ENCODE peak calls at places on chromosomes 1 and 21, in seven cellular contexts. W is SJSA1, N is ureter, M is substantia nigra, A is heart left ventricle, C is AG08396, O is HTR-8/SVneo. S is an unnamed sample.
A peak's percentile ranks its signal among the peaks of the same experiment; 100 is the strongest.

GRCh38 chr1:8822383-8823294 is 5.2 kb upstream of the RERE start:
- DNase-seq in M (no peak), W (peak; percentile 83), A (peak; percentile 36), C (peak; percentile 76), O (peak; percentile 76), N (no peak), S (no peak)

GRCh38 chr1:41447995-41448770 is 36.3 kb downstream of the EDN2 start:
- DNase-seq in M (no peak), O (no peak), N (no peak), A (no peak), C (no peak), W (no peak), S (no peak)

GRCh38 chr1:26145041-26145959 is 13.6 kb upstream of the FAM110D start:
- DNase-seq in N (peak; percentile 82), W (peak; percentile 52), O (peak; percentile 71), C (peak; percentile 72), M (no peak), A (peak; percentile 77), S (peak; percentile 78)

GRCh38 chr1:18452550-18452949 is 28.2 kb upstream of the KLHDC7A start:
- DNase-seq in N (no peak), C (no peak), W (peak; percentile 11), A (no peak), M (no peak), O (peak; percentile 14), S (no peak)

GRCh38 chr1:71422221-71422620 is 341.4 kb upstream of the ZRANB2 start:
- DNase-seq in O (no peak), M (no peak), W (no peak), C (no peak), N (no peak), A (no peak), S (no peak)

GRCh38 chr1:150213170-150214098 is 22.5 kb downstream of the ANP32E start:
- DNase-seq in A (peak; percentile 98), O (peak; percentile 90), M (peak; percentile 72), C (peak; percentile 93), W (peak; percentile 90), N (peak; percentile 97), S (peak; percentile 95)

GRCh38 chr1:147270721-147271120 is 28.2 kb downstream of the CHD1L start:
- DNase-seq in W (no peak), O (no peak), C (no peak), M (no peak), A (no peak), N (no peak), S (no peak)

GRCh38 chr1:25458550-25459298 is 28.0 kb downstream of the MACO1 start:
- DNase-seq in N (no peak), O (no peak), W (no peak), M (no peak), C (no peak), A (no peak), S (no peak)

GRCh38 chr1:174217787-174218574 is 58.7 kb downstream of the RABGAP1L start:
- DNase-seq in M (no peak), W (peak; percentile 28), C (peak; percentile 4), N (no peak), A (no peak), O (peak; percentile 15), S (no peak)

GRCh38 chr1:101217148-101217547 is 19.7 kb upstream of the S1PR1 start:
- DNase-seq in N (no peak), C (no peak), O (no peak), A (no peak), W (no peak), M (no peak), S (no peak)

GRCh38 chr1:234915923-234916675 is 212.5 kb downstream of the TOMM20 start:
- DNase-seq in M (no peak), O (no peak), W (no peak), N (no peak), C (no peak), A (peak; percentile 68), S (peak; percentile 35)

GRCh38 chr1:67735806-67736627 is 51.0 kb downstream of the GADD45A start:
- DNase-seq in A (peak; percentile 74), M (no peak), C (peak; percentile 71), O (peak; percentile 76), W (peak; percentile 93), N (peak; percentile 80), S (peak; percentile 79)

GRCh38 chr1:200982071-200982945 is 41.2 kb downstream of the KIF21B start:
- DNase-seq in M (no peak), O (no peak), A (no peak), W (no peak), C (peak; percentile 62), N (no peak), S (no peak)

GRCh38 chr1:175757381-175758015 is 14.1 kb upstream of the TNR start:
- DNase-seq in N (peak; percentile 49), W (no peak), A (no peak), C (peak; percentile 23), O (no peak), M (no peak), S (peak; percentile 51)

GRCh38 chr1:83815348-83815747 is 183.6 kb downstream of the TTLL7 start:
- DNase-seq in N (peak; percentile 62), C (peak; percentile 14), W (no peak), A (no peak), M (no peak), O (no peak), S (no peak)

GRCh38 chr21:45103966-45104520 is 29.7 kb downstream of the ADARB1 start:
- DNase-seq in N (no peak), A (no peak), C (no peak), M (no peak), W (no peak), O (no peak), S (no peak)

GRCh38 chr21:18354947-18355346 is 48.6 kb downstream of the TMPRSS15 start:
- DNase-seq in W (no peak), M (no peak), O (no peak), N (no peak), A (no peak), C (no peak), S (no peak)

GRCh38 chr1:86546787-86547221 is at the start of gene CLCA4:
- DNase-seq in C (no peak), N (no peak), A (no peak), M (no peak), O (no peak), W (no peak), S (no peak)

GRCh38 chr1:11337536-11338350 is 64.7 kb downstream of the UBIAD1 start:
- DNase-seq in O (peak; percentile 25), C (peak; percentile 48), A (peak; percentile 50), W (peak; percentile 44), M (no peak), N (no peak), S (peak; percentile 59)

GRCh38 chr1:42931911-42932422 is 26.7 kb downstream of the SLC2A1 start:
- DNase-seq in C (no peak), A (peak; percentile 56), W (no peak), M (no peak), N (peak; percentile 91), O (no peak), S (peak; percentile 83)

GRCh38 chr1:22814176-22815042 is 103.8 kb downstream of the EPHB2 start:
- DNase-seq in N (peak; percentile 70), C (peak; percentile 45), O (no peak), W (no peak), A (no peak), M (peak; percentile 47), S (no peak)

GRCh38 chr1:222909586-222909985 is 94.7 kb downstream of the DISP1 start:
- DNase-seq in W (no peak), N (no peak), M (no peak), C (peak; percentile 51), O (no peak), A (peak; percentile 44), S (no peak)

GRCh38 chr1:40797668-40798010 is 14.1 kb downstream of the KCNQ4 start:
- DNase-seq in N (no peak), W (no peak), M (no peak), A (no peak), C (no peak), O (no peak), S (no peak)

GRCh38 chr1:159828916-159829634 is 2.4 kb downstream of the SLAMF8 start:
- DNase-seq in C (no peak), O (no peak), N (no peak), A (peak; percentile 75), W (no peak), M (no peak), S (peak; percentile 38)

GRCh38 chr1:56077223-56077622 is 502.1 kb downstream of the PLPP3 start:
- DNase-seq in A (no peak), O (no peak), W (no peak), N (no peak), M (no peak), C (no peak), S (no peak)

GRCh38 chr21:39386194-39386593 is 37.3 kb upstream of the HMGN1 start:
- DNase-seq in A (peak; percentile 59), N (no peak), C (no peak), O (no peak), M (no peak), W (no peak), S (no peak)

GRCh38 chr21:16992448-16992847 is 520.4 kb upstream of the CXADR start:
- DNase-seq in M (no peak), N (no peak), O (no peak), A (no peak), W (no peak), C (no peak), S (no peak)

GRCh38 chr1:3874736-3875135 is 17.5 kb downstream of the DFFB start:
- DNase-seq in A (no peak), N (no peak), W (no peak), C (no peak), O (no peak), M (no peak), S (no peak)

GRCh38 chr1:221777434-221778072 is 35.7 kb upstream of the DUSP10 start:
- DNase-seq in W (no peak), C (no peak), A (no peak), O (no peak), N (no peak), M (no peak), S (no peak)